ENCODE peak calls at places on chromosomes 1 and 21, in five cellular contexts. U, A, K, C and Q are unnamed samples.

GRCh38 chr1:228198977-228199590 is 8.8 kb upstream of the OBSCN start:
- DNase-seq in U (no peak), C (peak), K (no peak), A (peak), Q (no peak)

GRCh38 chr21:33266784-33267135 is 593 bp downstream of the IL10RB start:
- DNase-seq in A (no peak), C (no peak), U (peak), K (peak), Q (no peak)

GRCh38 chr1:84885469-84885868 is 7.5 kb downstream of the LPAR3 start:
- DNase-seq in K (no peak), A (no peak), U (no peak), C (no peak), Q (no peak)

GRCh38 chr1:43367026-43367903 is 546 bp downstream of the ELOVL1 start:
- DNase-seq in U (no peak), A (peak), C (no peak), K (no peak), Q (peak)

GRCh38 chr1:118928739-118929554 is 59.2 kb downstream of the TBX15 start:
- DNase-seq in U (no peak), K (no peak), C (peak), A (peak), Q (no peak)

GRCh38 chr1:212970085-212970484 is 19.7 kb downstream of the VASH2 start:
- DNase-seq in A (peak), C (no peak), U (no peak), K (no peak), Q (no peak)

GRCh38 chr1:233180626-233181364 is 114.7 kb downstream of the PCNX2 start:
- DNase-seq in U (no peak), A (peak), C (no peak), K (no peak), Q (no peak)

GRCh38 chr1:34406377-34406776 is 229.7 kb downstream of the C1orf94 start:
- DNase-seq in C (no peak), A (no peak), K (no peak), U (no peak), Q (no peak)